ENCODE peak calls at places on chromosomes 16 and 17, in nine cellular contexts. One of them, this sample, is unnamed. For H3K9me3, the result is how much of the 10 kb centered on the place peaks cover.

GRCh38 chr16:17470871-17471744 is at the start of gene XYLT1:
- DNase-seq in AG04450: peak
- DNase-seq in spleen: peak
- DNase-seq in fibroblast of lung: peak
- DNase-seq in BE2C: peak
- DNase-seq in WERI-Rb-1: peak
- DNase-seq in heart right ventricle: peak
- DNase-seq in neural progenitor cell: peak
- DNase-seq in heart left ventricle: peak
- DNase-seq in this sample: peak

GRCh38 chr16:48381201-48381600 is 4.0 kb downstream of the SIAH1 start:
- DNase-seq in BE2C: no peak
- DNase-seq in fibroblast of lung: peak
- DNase-seq in heart left ventricle: no peak
- DNase-seq in neural progenitor cell: no peak
- DNase-seq in WERI-Rb-1: no peak
- DNase-seq in AG04450: no peak
- DNase-seq in heart right ventricle: no peak
- DNase-seq in spleen: no peak
- DNase-seq in this sample: no peak

GRCh38 chr17:27502526-27503324 is 46.5 kb downstream of the KSR1 start:
- DNase-seq in BE2C: no peak
- DNase-seq in fibroblast of lung: peak
- DNase-seq in spleen: no peak
- DNase-seq in neural progenitor cell: no peak
- DNase-seq in heart right ventricle: no peak
- DNase-seq in WERI-Rb-1: no peak
- DNase-seq in AG04450: peak
- DNase-seq in heart left ventricle: no peak
- DNase-seq in this sample: peak

GRCh38 chr16:86529160-86529559 is 18.8 kb downstream of the FOXF1 start:
- DNase-seq in neural progenitor cell: no peak
- DNase-seq in fibroblast of lung: peak
- DNase-seq in heart left ventricle: no peak
- DNase-seq in BE2C: no peak
- DNase-seq in WERI-Rb-1: no peak
- DNase-seq in heart right ventricle: no peak
- DNase-seq in AG04450: no peak
- DNase-seq in spleen: no peak
- DNase-seq in this sample: peak

GRCh38 chr17:50841949-50842354 is 6.6 kb downstream of the WFIKKN2 start:
- DNase-seq in heart right ventricle: peak
- DNase-seq in heart left ventricle: peak
- DNase-seq in WERI-Rb-1: peak
- DNase-seq in AG04450: no peak
- DNase-seq in neural progenitor cell: peak
- DNase-seq in BE2C: peak
- DNase-seq in spleen: no peak
- DNase-seq in fibroblast of lung: peak
- DNase-seq in this sample: peak

GRCh38 chr17:29624586-29624985 is 1.9 kb upstream of the CORO6 start:
- DNase-seq in BE2C: no peak
- DNase-seq in neural progenitor cell: no peak
- DNase-seq in spleen: no peak
- DNase-seq in heart right ventricle: no peak
- DNase-seq in fibroblast of lung: no peak
- DNase-seq in heart left ventricle: no peak
- DNase-seq in WERI-Rb-1: no peak
- DNase-seq in AG04450: no peak
- DNase-seq in this sample: no peak

GRCh38 chr16:79618041-79618711 is 17.6 kb upstream of the MAF start:
- DNase-seq in WERI-Rb-1: no peak
- DNase-seq in heart left ventricle: no peak
- DNase-seq in fibroblast of lung: no peak
- DNase-seq in neural progenitor cell: no peak
- DNase-seq in AG04450: no peak
- DNase-seq in heart right ventricle: no peak
- DNase-seq in spleen: no peak
- DNase-seq in BE2C: no peak
- DNase-seq in this sample: no peak

GRCh38 chr17:80152057-80152831 is 5.3 kb upstream of the EIF4A3 start:
- DNase-seq in AG04450: no peak
- DNase-seq in neural progenitor cell: no peak
- DNase-seq in fibroblast of lung: peak
- DNase-seq in WERI-Rb-1: no peak
- DNase-seq in spleen: no peak
- DNase-seq in heart left ventricle: no peak
- DNase-seq in BE2C: no peak
- DNase-seq in heart right ventricle: no peak
- DNase-seq in this sample: no peak

GRCh38 chr17:59366773-59367656 is 35.6 kb downstream of the YPEL2 start:
- DNase-seq in fibroblast of lung: peak
- DNase-seq in BE2C: peak
- DNase-seq in WERI-Rb-1: peak
- DNase-seq in heart left ventricle: no peak
- DNase-seq in spleen: no peak
- DNase-seq in neural progenitor cell: no peak
- DNase-seq in AG04450: no peak
- DNase-seq in heart right ventricle: no peak
- DNase-seq in this sample: no peak

DNA sequence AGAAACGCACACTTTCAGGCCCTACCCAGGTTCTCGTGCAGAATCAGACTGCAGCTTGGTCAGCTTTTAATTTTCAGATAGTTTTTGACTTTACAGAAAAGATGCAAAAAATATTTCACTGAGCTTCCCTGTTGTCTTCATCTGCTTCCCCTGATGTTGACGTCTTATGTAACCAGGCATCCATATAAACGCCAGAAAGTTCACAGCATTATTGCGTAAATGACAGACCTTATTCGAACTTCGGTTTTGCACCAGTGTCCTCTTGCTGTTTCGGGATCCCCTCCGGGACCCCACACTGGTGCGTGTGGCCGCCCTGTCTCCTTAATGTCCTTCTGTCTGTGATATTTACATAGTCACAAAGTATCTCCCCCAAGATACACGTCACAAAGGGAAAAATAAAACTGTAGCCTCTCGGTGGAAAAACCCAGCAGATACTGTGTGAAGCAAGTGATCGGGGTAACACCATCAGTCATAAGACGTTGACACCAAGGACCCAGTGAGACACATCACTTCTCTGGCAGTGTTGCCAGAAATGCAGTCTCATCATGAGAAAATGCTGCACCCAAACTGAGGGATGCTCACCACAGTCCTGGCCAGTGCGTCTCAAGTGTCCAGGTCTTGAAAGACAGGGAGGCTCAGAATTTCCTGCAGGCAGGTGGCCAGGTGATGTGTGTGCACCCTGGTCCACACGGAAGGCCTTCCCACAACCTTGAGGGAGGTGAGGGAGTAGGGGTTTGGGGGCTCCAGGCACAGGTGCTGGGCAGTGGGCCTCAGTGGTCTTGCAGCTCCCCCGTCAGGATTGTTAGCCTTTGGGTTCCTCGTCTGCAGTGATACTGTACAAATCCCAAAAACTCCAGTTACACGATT is 4.3 kb downstream of the BANP start:
- DNase-seq in heart left ventricle: no peak
- DNase-seq in fibroblast of lung: no peak
- DNase-seq in WERI-Rb-1: no peak
- DNase-seq in AG04450: no peak
- DNase-seq in spleen: no peak
- DNase-seq in neural progenitor cell: no peak
- DNase-seq in BE2C: no peak
- DNase-seq in heart right ventricle: no peak
- DNase-seq in this sample: no peak
- H3K9me3 ChIP-seq in heart left ventricle: under half
- H3K9me3 ChIP-seq in fibroblast of lung: under half
- H3K9me3 ChIP-seq in WERI-Rb-1: under half
- H3K9me3 ChIP-seq in AG04450: under half
- H3K9me3 ChIP-seq in spleen: under half
- H3K9me3 ChIP-seq in neural progenitor cell: under half
- H3K9me3 ChIP-seq in BE2C: under half
- H3K9me3 ChIP-seq in heart right ventricle: under half
- H3K9me3 ChIP-seq in this sample: under half

GRCh38 chr16:35931722-35932121 is 2472.3 kb downstream of the TP53TG3F start:
- DNase-seq in fibroblast of lung: no peak
- DNase-seq in neural progenitor cell: no peak
- DNase-seq in AG04450: no peak
- DNase-seq in WERI-Rb-1: no peak
- DNase-seq in spleen: no peak
- DNase-seq in BE2C: no peak
- DNase-seq in heart right ventricle: no peak
- DNase-seq in heart left ventricle: no peak
- DNase-seq in this sample: no peak
- H3K9me3 ChIP-seq in fibroblast of lung: under half
- H3K9me3 ChIP-seq in neural progenitor cell: half or more
- H3K9me3 ChIP-seq in AG04450: under half
- H3K9me3 ChIP-seq in WERI-Rb-1: under half
- H3K9me3 ChIP-seq in spleen: half or more
- H3K9me3 ChIP-seq in BE2C: under half
- H3K9me3 ChIP-seq in heart right ventricle: half or more
- H3K9me3 ChIP-seq in heart left ventricle: under half
- H3K9me3 ChIP-seq in this sample: half or more

GRCh38 chr16:55239723-55240122 is 84.3 kb upstream of the IRX6 start:
- DNase-seq in BE2C: no peak
- DNase-seq in heart left ventricle: no peak
- DNase-seq in fibroblast of lung: no peak
- DNase-seq in heart right ventricle: no peak
- DNase-seq in spleen: no peak
- DNase-seq in AG04450: no peak
- DNase-seq in WERI-Rb-1: no peak
- DNase-seq in neural progenitor cell: no peak
- DNase-seq in this sample: no peak
- H3K9me3 ChIP-seq in BE2C: under half
- H3K9me3 ChIP-seq in heart left ventricle: under half
- H3K9me3 ChIP-seq in fibroblast of lung: under half
- H3K9me3 ChIP-seq in heart right ventricle: under half
- H3K9me3 ChIP-seq in spleen: under half
- H3K9me3 ChIP-seq in AG04450: under half
- H3K9me3 ChIP-seq in WERI-Rb-1: under half
- H3K9me3 ChIP-seq in neural progenitor cell: under half
- H3K9me3 ChIP-seq in this sample: under half

GRCh38 chr17:17453088-17453487 is 23.7 kb upstream of the MED9 start:
- DNase-seq in spleen: no peak
- DNase-seq in WERI-Rb-1: no peak
- DNase-seq in AG04450: no peak
- DNase-seq in fibroblast of lung: no peak
- DNase-seq in heart left ventricle: no peak
- DNase-seq in heart right ventricle: no peak
- DNase-seq in BE2C: no peak
- DNase-seq in neural progenitor cell: no peak
- DNase-seq in this sample: no peak
- H3K9me3 ChIP-seq in spleen: under half
- H3K9me3 ChIP-seq in WERI-Rb-1: under half
- H3K9me3 ChIP-seq in AG04450: under half
- H3K9me3 ChIP-seq in fibroblast of lung: under half
- H3K9me3 ChIP-seq in heart left ventricle: under half
- H3K9me3 ChIP-seq in heart right ventricle: under half
- H3K9me3 ChIP-seq in BE2C: under half
- H3K9me3 ChIP-seq in neural progenitor cell: under half
- H3K9me3 ChIP-seq in this sample: under half

GRCh38 chr16:3317315-3317999 is 12.2 kb downstream of the ZNF75A start:
- DNase-seq in heart left ventricle: no peak
- DNase-seq in heart right ventricle: no peak
- DNase-seq in BE2C: no peak
- DNase-seq in AG04450: no peak
- DNase-seq in neural progenitor cell: no peak
- DNase-seq in fibroblast of lung: peak
- DNase-seq in WERI-Rb-1: no peak
- DNase-seq in spleen: no peak
- DNase-seq in this sample: no peak
- H3K9me3 ChIP-seq in heart left ventricle: under half
- H3K9me3 ChIP-seq in heart right ventricle: half or more
- H3K9me3 ChIP-seq in BE2C: under half
- H3K9me3 ChIP-seq in AG04450: half or more
- H3K9me3 ChIP-seq in neural progenitor cell: under half
- H3K9me3 ChIP-seq in fibroblast of lung: under half
- H3K9me3 ChIP-seq in WERI-Rb-1: under half
- H3K9me3 ChIP-seq in spleen: half or more
- H3K9me3 ChIP-seq in this sample: half or more

GRCh38 chr16:35506018-35506897 is 2046.8 kb downstream of the TP53TG3F start:
- DNase-seq in WERI-Rb-1: no peak
- DNase-seq in fibroblast of lung: no peak
- DNase-seq in neural progenitor cell: no peak
- DNase-seq in heart right ventricle: no peak
- DNase-seq in spleen: no peak
- DNase-seq in heart left ventricle: no peak
- DNase-seq in BE2C: peak
- DNase-seq in AG04450: no peak
- DNase-seq in this sample: no peak

GRCh38 chr16:35510701-35511100 is 2051.3 kb downstream of the TP53TG3F start:
- DNase-seq in WERI-Rb-1: no peak
- DNase-seq in heart right ventricle: no peak
- DNase-seq in BE2C: no peak
- DNase-seq in neural progenitor cell: no peak
- DNase-seq in AG04450: no peak
- DNase-seq in heart left ventricle: no peak
- DNase-seq in spleen: no peak
- DNase-seq in fibroblast of lung: no peak
- DNase-seq in this sample: no peak

GRCh38 chr16:35506898-35507194 is 2047.4 kb downstream of the TP53TG3F start:
- DNase-seq in heart right ventricle: no peak
- DNase-seq in neural progenitor cell: no peak
- DNase-seq in WERI-Rb-1: no peak
- DNase-seq in fibroblast of lung: no peak
- DNase-seq in heart left ventricle: no peak
- DNase-seq in BE2C: no peak
- DNase-seq in AG04450: no peak
- DNase-seq in spleen: no peak
- DNase-seq in this sample: no peak
- H3K9me3 ChIP-seq in heart right ventricle: under half
- H3K9me3 ChIP-seq in neural progenitor cell: under half
- H3K9me3 ChIP-seq in WERI-Rb-1: under half
- H3K9me3 ChIP-seq in fibroblast of lung: under half
- H3K9me3 ChIP-seq in heart left ventricle: under half
- H3K9me3 ChIP-seq in BE2C: under half
- H3K9me3 ChIP-seq in AG04450: under half
- H3K9me3 ChIP-seq in spleen: half or more
- H3K9me3 ChIP-seq in this sample: under half

GRCh38 chr17:10083864-10084263 is 114.5 kb downstream of the GAS7 start:
- DNase-seq in BE2C: no peak
- DNase-seq in spleen: no peak
- DNase-seq in fibroblast of lung: no peak
- DNase-seq in heart right ventricle: no peak
- DNase-seq in WERI-Rb-1: no peak
- DNase-seq in AG04450: no peak
- DNase-seq in neural progenitor cell: no peak
- DNase-seq in heart left ventricle: no peak
- DNase-seq in this sample: no peak
- H3K9me3 ChIP-seq in BE2C: under half
- H3K9me3 ChIP-seq in spleen: under half
- H3K9me3 ChIP-seq in fibroblast of lung: under half
- H3K9me3 ChIP-seq in heart right ventricle: under half
- H3K9me3 ChIP-seq in WERI-Rb-1: under half
- H3K9me3 ChIP-seq in AG04450: under half
- H3K9me3 ChIP-seq in neural progenitor cell: under half
- H3K9me3 ChIP-seq in heart left ventricle: under half
- H3K9me3 ChIP-seq in this sample: under half

DNA sequence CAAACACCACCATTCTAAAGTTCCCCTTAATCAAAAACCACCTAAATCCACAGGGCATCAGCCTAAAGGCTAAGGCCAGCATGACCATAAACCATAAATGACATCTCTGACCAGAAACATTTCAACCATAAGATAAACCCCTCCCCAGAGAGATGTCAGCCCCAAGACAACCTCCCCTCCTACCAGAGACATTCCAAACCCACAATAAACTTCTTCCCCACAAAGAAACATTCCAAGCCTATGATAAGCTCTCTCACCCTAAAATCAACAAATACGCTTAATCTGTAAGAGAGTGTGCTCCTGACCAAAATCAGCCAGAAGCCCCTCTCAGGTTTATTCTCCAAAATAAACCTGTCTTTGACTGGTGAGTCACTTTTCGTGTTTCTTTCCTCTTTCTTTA is 54.8 kb downstream of the SLFN5 start:
- DNase-seq in AG04450: no peak
- DNase-seq in heart right ventricle: no peak
- DNase-seq in BE2C: no peak
- DNase-seq in neural progenitor cell: no peak
- DNase-seq in spleen: no peak
- DNase-seq in fibroblast of lung: no peak
- DNase-seq in heart left ventricle: no peak
- DNase-seq in WERI-Rb-1: no peak
- DNase-seq in this sample: no peak
- H3K9me3 ChIP-seq in AG04450: under half
- H3K9me3 ChIP-seq in heart right ventricle: under half
- H3K9me3 ChIP-seq in BE2C: under half
- H3K9me3 ChIP-seq in neural progenitor cell: under half
- H3K9me3 ChIP-seq in spleen: under half
- H3K9me3 ChIP-seq in fibroblast of lung: under half
- H3K9me3 ChIP-seq in heart left ventricle: under half
- H3K9me3 ChIP-seq in WERI-Rb-1: under half
- H3K9me3 ChIP-seq in this sample: under half